ENCODE peak calls at places on chromosome 14, in seven cellular contexts. G is SK-N-SH, C is K562, B is GM12892, D is HepG2, O is H1, L is GM12878. F is an unnamed sample.

GRCh38 chr14:28820677-28821076 is 54.1 kb downstream of the FOXG1 start:
- DNase-seq in G (no peak), C (no peak), B (no peak), D (no peak), O (no peak), L (no peak), F (no peak)

GRCh38 chr14:50967104-50967503 is 22.8 kb upstream of the PYGL start:
- DNase-seq in G (no peak), C (no peak), B (no peak), D (no peak), O (no peak), L (no peak), F (no peak)

GRCh38 chr14:92471919-92472318 is 41.7 kb upstream of the RIN3 start:
- DNase-seq in G (no peak), C (no peak), B (no peak), D (peak), O (peak), L (no peak), F (no peak)

GRCh38 chr14:32940066-32940651 is 1.5 kb downstream of the NPAS3 start:
- DNase-seq in G (no peak), C (no peak), B (no peak), D (no peak), O (no peak), L (no peak), F (no peak)

GRCh38 chr14:35197015-35197414 is 74.7 kb downstream of the PRORP start:
- DNase-seq in G (no peak), C (no peak), B (no peak), D (no peak), O (no peak), L (no peak), F (no peak)

GRCh38 chr14:63890553-63890952 is 37.7 kb downstream of the SYNE2 start:
- DNase-seq in G (no peak), C (no peak), B (no peak), D (no peak), O (no peak), L (no peak), F (no peak)

GRCh38 chr14:64971890-64972785 is at the start of gene RAB15:
- DNase-seq in G (peak), C (peak), B (peak), D (no peak), O (no peak), L (no peak), F (peak)

GRCh38 chr14:22776215-22776614 is 9.7 kb downstream of the OXA1L start:
- DNase-seq in G (no peak), C (no peak), B (no peak), D (no peak), O (no peak), L (no peak), F (no peak)

GRCh38 chr14:105910426-105910825 is 384.0 kb downstream of the TMEM121 start:
- DNase-seq in G (no peak), C (no peak), B (no peak), D (no peak), O (no peak), L (no peak), F (no peak)

GRCh38 chr14:52369305-52369781 is 55.2 kb downstream of the PTGER2 start:
- DNase-seq in G (no peak), C (no peak), B (no peak), D (no peak), O (no peak), L (no peak), F (no peak)

GRCh38 chr14:77804592-77804991 is 4.7 kb downstream of the ADCK1 start:
- DNase-seq in G (no peak), C (no peak), B (no peak), D (peak), O (peak), L (no peak), F (no peak)

GRCh38 chr14:72560331-72560730 is 333.6 kb downstream of the DPF3 start:
- DNase-seq in G (peak), C (no peak), B (no peak), D (no peak), O (no peak), L (no peak), F (no peak)

GRCh38 chr14:61129168-61129745 is 148.2 kb downstream of the SLC38A6 start:
- DNase-seq in G (no peak), C (no peak), B (no peak), D (no peak), O (no peak), L (no peak), F (no peak)

GRCh38 chr14:49505026-49505766 is 81.0 kb downstream of the RPS29 start:
- DNase-seq in G (no peak), C (no peak), B (no peak), D (no peak), O (no peak), L (no peak), F (no peak)

GRCh38 chr14:22099942-22100763 is 426.5 kb upstream of the OR4E1 start:
- DNase-seq in G (peak), C (peak), B (no peak), D (peak), O (peak), L (no peak), F (no peak)

GRCh38 chr14:95520346-95520745 is 3.9 kb upstream of the SYNE3 start:
- DNase-seq in G (no peak), C (no peak), B (no peak), D (no peak), O (no peak), L (no peak), F (no peak)

GRCh38 chr14:71243697-71244096 is 336.4 kb downstream of the PCNX1 start:
- DNase-seq in G (no peak), C (no peak), B (no peak), D (no peak), O (no peak), L (no peak), F (no peak)

GRCh38 chr14:54625158-54625557 is 58.2 kb downstream of the SAMD4A start:
- DNase-seq in G (no peak), C (no peak), B (no peak), D (no peak), O (no peak), L (no peak), F (no peak)

GRCh38 chr14:20697273-20698017 is 8.9 kb downstream of the ANG start:
- DNase-seq in G (peak), C (peak), B (no peak), D (peak), O (peak), L (no peak), F (peak)

GRCh38 chr14:99872786-99873440 is 79.7 kb downstream of the EML1 start:
- DNase-seq in G (peak), C (no peak), B (no peak), D (no peak), O (peak), L (no peak), F (no peak)

GRCh38 chr14:22973217-22974032 is 8.9 kb downstream of the AJUBA start:
- DNase-seq in G (peak), C (peak), B (no peak), D (peak), O (peak), L (no peak), F (peak)

GRCh38 chr14:102182190-102182589 is 42.5 kb downstream of the WDR20 start:
- DNase-seq in G (no peak), C (no peak), B (no peak), D (no peak), O (no peak), L (no peak), F (no peak)
- TF ChIP-seq TAF1 in G (no peak), C (no peak), B (no peak), D (no peak), O (no peak), L (no peak), F (no peak)

GRCh38 chr14:26966942-26967341 is 369.1 kb upstream of the NOVA1 start:
- DNase-seq in G (no peak), C (no peak), B (no peak), D (no peak), O (no peak), L (no peak), F (no peak)
- TF ChIP-seq TAF1 in G (no peak), C (no peak), B (no peak), D (no peak), O (no peak), L (no peak), F (no peak)

GRCh38 chr14:68939893-68940613 is 39.0 kb downstream of the ACTN1 start:
- DNase-seq in G (peak), C (no peak), B (no peak), D (peak), O (no peak), L (no peak), F (no peak)
- TF ChIP-seq TAF1 in G (no peak), C (no peak), B (no peak), D (no peak), O (no peak), L (no peak), F (no peak)

DNA sequence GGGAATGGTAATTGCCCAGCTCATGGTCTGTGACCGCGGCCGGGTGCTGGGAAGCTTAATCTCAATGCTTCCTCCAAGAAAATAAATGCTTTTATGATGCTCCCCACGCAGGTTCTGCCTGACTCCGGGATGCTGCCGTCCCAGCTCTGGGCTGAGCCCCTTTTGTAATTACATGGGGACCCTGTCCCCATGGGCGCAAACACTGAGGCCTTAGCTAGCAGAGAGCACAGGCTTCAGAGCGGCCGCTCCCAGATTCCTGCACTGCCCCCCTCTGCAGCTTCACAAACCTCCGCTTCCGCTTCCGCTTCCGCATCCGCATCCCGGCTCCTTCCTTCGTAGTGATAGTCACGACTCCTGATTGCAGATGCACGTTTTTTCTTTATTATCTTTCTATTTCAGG is 129.5 kb downstream of the KIF26A start:
- DNase-seq in G (no peak), C (no peak), B (no peak), D (no peak), O (peak), L (no peak), F (no peak)
- TF ChIP-seq TAF1 in G (no peak), C (no peak), B (no peak), D (no peak), O (no peak), L (no peak), F (no peak)

DNA sequence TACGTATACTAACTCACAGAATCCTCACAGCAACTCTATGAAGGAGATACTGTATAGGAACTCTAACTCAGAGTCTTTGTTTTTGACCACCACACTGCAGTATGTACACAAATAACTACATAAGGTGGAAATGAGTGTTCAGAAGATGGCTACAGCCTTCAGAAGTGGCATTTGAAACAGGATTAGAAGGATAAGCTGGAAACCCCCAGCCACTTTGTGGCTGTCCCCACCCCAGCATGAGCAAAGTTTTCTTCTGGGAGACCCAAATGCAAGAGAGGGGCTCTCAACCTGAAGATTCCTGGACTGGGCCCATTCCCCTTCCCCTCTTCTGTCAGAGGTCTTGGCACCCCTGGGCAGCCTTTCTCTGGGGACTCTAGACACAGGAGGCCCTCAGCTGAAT is 43.2 kb upstream of the PNMA1 start:
- DNase-seq in G (no peak), C (no peak), B (no peak), D (no peak), O (no peak), L (no peak), F (no peak)
- TF ChIP-seq TAF1 in G (no peak), C (no peak), B (no peak), D (no peak), O (no peak), L (no peak), F (no peak)

DNA sequence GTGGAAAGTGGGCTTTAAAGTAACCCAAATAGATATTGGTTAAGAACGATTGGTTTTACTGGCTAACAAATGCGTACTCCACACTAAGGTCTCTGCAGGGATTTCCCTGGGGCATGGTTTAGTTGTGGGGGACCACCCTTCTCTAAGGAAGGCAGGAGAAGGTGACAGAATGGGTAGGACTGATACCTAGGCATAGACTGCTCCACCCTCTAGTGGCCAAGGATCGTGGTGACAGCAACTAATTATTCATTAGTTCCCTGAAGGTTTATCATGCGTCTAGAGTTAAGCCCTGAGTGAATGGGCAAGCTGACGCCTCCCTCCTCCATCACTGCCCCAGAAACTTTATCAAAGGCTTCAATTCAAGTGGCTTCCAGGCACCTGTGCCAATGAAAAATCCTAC is 9.1 kb downstream of the FAM181A start:
- DNase-seq in G (peak), C (peak), B (no peak), D (no peak), O (no peak), L (no peak), F (no peak)
- TF ChIP-seq TAF1 in G (no peak), C (no peak), B (no peak), D (no peak), O (no peak), L (no peak), F (no peak)

GRCh38 chr14:69715725-69716482 is 51.0 kb upstream of the SRSF5 start:
- DNase-seq in G (peak), C (no peak), B (no peak), D (no peak), O (no peak), L (no peak), F (no peak)
- TF ChIP-seq TAF1 in G (no peak), C (no peak), B (no peak), D (no peak), O (no peak), L (no peak), F (no peak)